ENCODE peak calls at places on chromosomes 13 and 19, in four cellular contexts. Q is AML-193, T is left ventricle myocardium inferior, S is OCI-M1. W is an unnamed sample.

GRCh38 chr19:4015705-4016402 is 8.3 kb downstream of the PIAS4 start:
- DNase-seq in Q (no peak), T (peak), S (no peak), W (no peak)

GRCh38 chr19:38964738-38965137 is 10.8 kb downstream of the FBXO17 start:
- DNase-seq in Q (no peak), T (no peak), S (no peak), W (no peak)

GRCh38 chr19:6402834-6403608 is 10.1 kb upstream of the GTF2F1 start:
- DNase-seq in Q (no peak), T (no peak), S (no peak), W (no peak)

GRCh38 chr13:114080739-114081561 is 51.5 kb downstream of the RASA3 start:
- DNase-seq in Q (no peak), T (peak), S (no peak), W (no peak)

GRCh38 chr13:110109910-110110309 is 197.0 kb downstream of the COL4A1 start:
- DNase-seq in Q (no peak), T (peak), S (no peak), W (peak)

GRCh38 chr19:10260141-10260584 is 8.1 kb downstream of the MRPL4 start:
- DNase-seq in Q (no peak), T (no peak), S (no peak), W (peak)

GRCh38 chr19:9178901-9179300 is at the start of gene OR7D2:
- DNase-seq in Q (no peak), T (no peak), S (no peak), W (no peak)

GRCh38 chr19:10580979-10581631 is 6.0 kb downstream of the AP1M2 start:
- DNase-seq in Q (peak), T (peak), S (peak), W (peak)

GRCh38 chr13:44437356-44438233 is 64.0 kb downstream of the SERP2 start:
- DNase-seq in Q (peak), T (no peak), S (peak), W (peak)